ENCODE peak calls at places on chromosome 2, in four cellular contexts. Z, J, A and U are unnamed samples.
A peak's percentile ranks its signal among the peaks of the same experiment; 100 is the strongest.

GRCh38 chr2:114442545-114442944 is at the start of gene DPP10:
- DNase-seq in A (no peak), J (no peak), Z (no peak), U (no peak)

GRCh38 chr2:207474871-207475485 is 54.8 kb upstream of the CREB1 start:
- DNase-seq in A (peak; percentile 27), J (peak; percentile 39), Z (no peak), U (no peak)

GRCh38 chr2:42050350-42051167 is 2.7 kb downstream of the PKDCC start:
- DNase-seq in Z (no peak), A (no peak), J (no peak), U (no peak)

GRCh38 chr2:40105593-40105992 is 326.5 kb upstream of the THUMPD2 start:
- DNase-seq in Z (no peak), J (no peak), A (no peak), U (no peak)

GRCh38 chr2:46335404-46335965 is 38.3 kb downstream of the EPAS1 start:
- DNase-seq in J (no peak), A (no peak), Z (peak; percentile 34), U (no peak)

GRCh38 chr2:188495990-188496431 is 204.3 kb downstream of the GULP1 start:
- DNase-seq in Z (no peak), A (no peak), J (peak; percentile 86), U (no peak)

GRCh38 chr2:218992703-218993344 is 398 bp downstream of the CRYBA2 start:
- DNase-seq in J (no peak), Z (no peak), A (no peak), U (no peak)

GRCh38 chr2:179020156-179020750 is 29.7 kb downstream of the CCDC141 start:
- DNase-seq in A (peak; percentile 34), J (peak; percentile 51), Z (no peak), U (no peak)

GRCh38 chr2:96470636-96471035 is 34.5 kb downstream of the NEURL3 start:
- DNase-seq in A (peak; percentile 25), Z (peak; percentile 42), J (no peak), U (no peak)

GRCh38 chr2:196798980-196799379 is 503 bp downstream of the GTF3C3 start:
- DNase-seq in J (no peak), A (no peak), Z (no peak), U (no peak)

GRCh38 chr2:113217455-113218282 is 43.9 kb downstream of the PSD4 start:
- DNase-seq in J (no peak), A (no peak), Z (peak; percentile 35), U (no peak)

GRCh38 chr2:181892795-181893435 is 1.4 kb downstream of the ITPRID2 start:
- DNase-seq in Z (no peak), J (peak; percentile 38), A (no peak), U (no peak)

GRCh38 chr2:58870704-58871103 is 629.6 kb upstream of the FANCL start:
- DNase-seq in J (peak; percentile 18), Z (no peak), A (no peak), U (no peak)

GRCh38 chr2:217045725-217046475 is 186.0 kb upstream of the TNP1 start:
- DNase-seq in J (no peak), A (no peak), Z (no peak), U (no peak)

GRCh38 chr2:201411421-201411820 is 39.8 kb downstream of the TRAK2 start:
- DNase-seq in A (no peak), Z (no peak), J (no peak), U (no peak)

GRCh38 chr2:63050186-63050915 is at the start of gene OTX1:
- DNase-seq in Z (peak; percentile 56), A (peak; percentile 39), J (peak; percentile 56), U (peak; percentile 72)

DNA sequence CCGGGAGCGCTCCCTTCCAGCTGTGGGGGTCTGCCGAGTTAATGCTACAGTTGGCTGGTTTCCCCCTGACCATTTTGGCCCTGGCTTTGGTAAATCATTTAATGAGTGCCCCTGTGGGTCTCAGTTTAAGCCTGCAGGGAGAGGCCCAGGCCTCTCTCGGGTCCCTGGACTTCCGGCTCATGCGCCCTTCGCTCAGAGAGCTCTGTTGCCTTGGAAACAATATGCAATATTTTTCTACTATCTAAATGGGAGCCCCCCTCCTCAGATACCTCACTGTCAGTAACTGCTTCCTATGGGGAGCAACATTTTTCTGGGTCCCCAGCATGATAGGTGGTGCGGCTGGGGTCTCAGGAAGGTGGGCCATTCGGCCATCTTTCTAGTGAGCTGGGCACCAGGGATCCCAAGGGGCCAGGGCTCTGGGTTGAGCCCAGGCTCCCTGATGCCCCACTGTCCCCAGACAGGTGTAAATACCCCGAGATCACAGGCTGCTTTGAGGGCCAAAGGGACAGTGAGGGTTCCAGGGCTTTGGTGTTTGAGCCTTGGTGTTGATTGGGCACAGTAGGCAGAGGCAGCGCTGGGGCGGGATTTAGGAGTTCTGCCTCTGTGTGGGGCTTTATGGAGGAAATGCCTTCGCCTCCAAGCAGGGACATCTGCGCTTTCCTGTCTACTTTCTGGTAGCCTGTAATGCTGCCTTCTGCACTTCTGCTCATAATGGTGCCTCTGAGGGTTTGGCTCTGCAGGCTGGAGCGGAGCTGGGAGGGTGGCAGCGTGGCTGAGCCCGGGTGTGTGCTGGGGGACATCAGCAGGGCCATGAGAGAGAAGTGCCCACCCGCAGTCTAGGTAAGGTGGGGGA is 5.2 kb downstream of the ITM2C start:
- DNase-seq in Z (no peak), J (no peak), A (peak; percentile 13), U (peak; percentile 70)
- H3K4me1 ChIP-seq in Z (peaks cover 15% of the 10 kb centered on the region), J (peaks cover 14% of the 10 kb centered on the region), A (peaks cover 41% of the 10 kb centered on the region), U (peaks cover 34% of the 10 kb centered on the region)

DNA sequence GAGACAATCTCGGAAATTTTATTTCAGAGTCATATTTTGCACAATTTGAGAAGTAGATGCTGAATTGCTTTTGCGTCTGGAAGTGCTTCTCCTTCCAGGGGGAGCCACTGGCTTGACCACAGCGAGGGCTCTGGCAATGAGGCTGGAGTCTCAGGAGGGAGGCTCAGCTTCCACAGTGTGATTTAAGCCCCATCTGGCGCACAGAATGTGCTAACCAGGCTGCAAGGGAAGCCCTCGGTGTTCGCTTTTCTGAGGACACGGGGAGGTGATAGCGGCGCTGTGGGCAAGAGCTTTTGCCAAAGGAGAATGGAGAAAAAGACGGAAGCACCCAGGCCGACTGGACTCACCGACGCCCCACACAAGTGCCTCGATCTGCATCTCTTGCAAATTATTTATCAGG is 52.4 kb downstream of the ADI1 start:
- DNase-seq in A (no peak), J (no peak), Z (no peak), U (no peak)
- H3K36me3 ChIP-seq in A (peaks cover 75% of the 10 kb centered on the region), J (no peaks in the 10 kb centered on the region), Z (peaks cover 3% of the 10 kb centered on the region), U (peaks cover 54% of the 10 kb centered on the region)

DNA sequence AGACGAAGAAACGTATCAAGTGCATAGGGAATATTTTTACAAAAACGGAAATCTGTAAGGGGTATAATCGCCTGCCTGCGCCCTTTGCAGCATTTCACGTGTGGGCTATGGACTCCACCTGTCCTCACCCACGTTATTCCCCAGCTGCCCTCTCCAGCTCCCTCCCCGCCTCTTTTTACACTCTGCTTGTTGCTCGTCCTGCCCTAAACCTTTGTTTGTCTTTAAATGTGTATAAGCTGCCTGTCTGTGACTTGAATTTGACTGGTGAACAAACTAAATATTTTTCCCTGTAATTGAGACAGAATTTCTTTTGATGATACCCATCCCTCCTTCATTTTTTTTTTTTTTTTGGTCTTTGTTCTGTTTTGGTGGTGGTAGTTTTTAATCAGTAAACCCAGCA is 169.4 kb upstream of the SIX3 start:
- DNase-seq in A (no peak), J (no peak), Z (no peak), U (no peak)
- H3K4me1 ChIP-seq in A (no peaks in the 10 kb centered on the region), J (no peaks in the 10 kb centered on the region), Z (peaks cover 5% of the 10 kb centered on the region), U (peaks cover 8% of the 10 kb centered on the region)

DNA sequence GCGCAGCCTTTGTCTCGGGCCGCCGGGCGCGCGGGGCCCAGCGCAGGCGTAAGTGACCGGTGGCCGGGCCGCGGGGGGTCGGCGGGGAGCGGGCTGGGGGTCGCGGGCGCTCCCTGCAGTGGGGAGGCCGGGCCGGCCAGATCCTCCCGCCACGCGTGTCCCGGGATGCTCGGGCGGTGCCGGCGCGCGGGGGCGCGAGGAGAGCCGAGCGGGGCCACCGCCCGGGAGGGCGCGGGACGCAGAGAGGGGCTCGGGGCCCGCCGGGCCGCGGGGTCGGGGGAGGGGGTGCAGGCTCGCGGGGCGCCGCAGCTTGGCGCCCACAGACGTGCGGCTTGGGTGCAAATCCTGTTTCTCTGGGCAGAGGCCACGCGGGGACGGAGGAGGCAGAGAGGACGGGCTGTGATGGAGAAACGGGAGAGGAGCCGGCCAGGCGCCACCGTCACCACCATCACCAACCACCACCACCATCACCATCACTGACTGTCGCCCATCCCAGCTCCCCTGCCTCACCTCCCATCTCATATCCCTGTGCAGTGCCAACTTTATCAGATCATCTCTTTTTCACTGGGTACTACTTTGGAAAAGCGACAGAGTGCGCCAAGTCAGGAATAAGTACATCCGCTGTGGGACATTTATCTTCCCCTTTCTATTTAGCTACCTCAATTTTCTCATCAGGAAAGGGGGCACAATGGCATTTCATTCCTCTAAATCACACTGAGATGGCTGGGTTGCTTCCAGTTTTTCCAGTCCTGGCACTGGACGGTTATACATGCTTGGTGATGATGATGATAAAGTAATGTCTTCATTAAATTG is 97.2 kb upstream of the GPR45 start:
- DNase-seq in A (no peak), Z (no peak), J (no peak), U (no peak)
- H3K36me3 ChIP-seq in A (no peaks in the 10 kb centered on the region), Z (no peaks in the 10 kb centered on the region), J (no peaks in the 10 kb centered on the region), U (no peaks in the 10 kb centered on the region)

GRCh38 chr2:88144914-88145497 is 17.1 kb upstream of the FABP1 start:
- DNase-seq in A (no peak), Z (no peak), J (no peak), U (no peak)
- H3K4me1 ChIP-seq in A (no peaks in the 10 kb centered on the region), Z (no peaks in the 10 kb centered on the region), J (no peaks in the 10 kb centered on the region), U (no peaks in the 10 kb centered on the region)

DNA sequence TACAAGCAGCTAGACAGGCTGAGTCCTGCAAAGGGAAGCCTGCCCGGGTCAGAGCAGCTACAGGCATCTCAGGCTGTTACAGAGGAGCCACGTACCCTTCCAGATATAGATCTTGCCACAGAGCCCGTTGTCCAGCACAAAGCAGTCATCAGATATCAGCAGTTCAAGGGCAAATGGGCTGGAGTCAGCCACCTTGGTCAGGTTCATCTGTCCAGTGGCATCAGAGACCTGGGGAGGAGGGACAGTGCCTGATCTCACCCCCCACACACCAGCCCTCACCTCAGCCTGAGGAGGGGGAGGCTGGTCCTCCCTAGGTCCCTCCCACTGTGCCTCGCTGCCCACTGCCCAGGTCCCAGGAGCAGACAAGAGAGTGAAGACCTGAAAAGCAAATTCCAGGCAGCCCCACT is 12.2 kb downstream of the CAPG start:
- DNase-seq in Z (no peak), A (no peak), J (no peak), U (peak; percentile 46)
- H3K36me3 ChIP-seq in Z (no peaks in the 10 kb centered on the region), A (peaks cover 29% of the 10 kb centered on the region), J (peaks cover 15% of the 10 kb centered on the region), U (peaks cover 52% of the 10 kb centered on the region)

DNA sequence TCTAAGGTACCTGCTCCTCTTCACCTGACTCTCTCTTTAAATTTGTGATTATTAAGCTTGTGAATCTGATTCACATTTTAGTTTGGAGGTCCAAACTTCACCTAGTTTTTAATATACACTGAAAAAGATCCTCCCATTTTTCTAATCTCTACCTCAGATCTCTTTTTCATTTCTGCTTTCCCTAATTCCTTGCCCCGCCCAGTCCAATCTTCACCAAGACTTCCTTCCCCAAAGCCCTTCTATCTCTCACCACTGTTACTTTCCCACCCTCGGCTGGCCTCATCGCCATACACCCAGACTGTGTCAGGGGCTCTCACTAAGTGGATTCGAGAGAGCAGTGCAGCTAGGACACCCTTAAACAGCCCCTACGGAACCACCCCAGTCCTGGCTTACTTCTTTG is 40.0 kb downstream of the LBH start:
- DNase-seq in Z (no peak), J (no peak), A (no peak), U (no peak)
- H3K4me1 ChIP-seq in Z (no peaks in the 10 kb centered on the region), J (peaks cover 22% of the 10 kb centered on the region), A (peaks cover 8% of the 10 kb centered on the region), U (peaks cover 41% of the 10 kb centered on the region)